ENCODE peak calls at places on chromosomes 6 and 20, in seven cellular contexts. D is tibial artery, W is H54, Y is amygdala, X is AG08396, A is endodermal cell, K is naive B cell. R is an unnamed sample.

GRCh38 chr6:71080793-71081192 is 123.9 kb upstream of the B3GAT2 start:
- DNase-seq in A (no peak), K (no peak), Y (no peak), W (no peak), X (peak), D (no peak), R (no peak)

GRCh38 chr6:131917763-131918649 is 33.2 kb downstream of the CCN2 start:
- DNase-seq in Y (no peak), K (no peak), X (no peak), A (peak), D (no peak), W (no peak), R (no peak)

GRCh38 chr6:23855497-23856116 is 270.4 kb upstream of the NRSN1 start:
- DNase-seq in W (no peak), A (no peak), X (no peak), D (no peak), Y (no peak), K (no peak), R (no peak)

GRCh38 chr20:36310215-36310981 is 4.3 kb downstream of the DLGAP4 start:
- DNase-seq in W (no peak), K (no peak), Y (no peak), D (no peak), A (peak), X (no peak), R (no peak)

GRCh38 chr6:129186988-129187387 is 304.1 kb downstream of the LAMA2 start:
- DNase-seq in A (no peak), K (no peak), X (peak), D (no peak), W (no peak), Y (no peak), R (no peak)

GRCh38 chr20:50482396-50482890 is 27.7 kb upstream of the PTPN1 start:
- DNase-seq in D (no peak), X (no peak), A (no peak), Y (no peak), W (no peak), K (no peak), R (no peak)

GRCh38 chr20:53946106-53946505 is 124.3 kb downstream of the BCAS1 start:
- DNase-seq in Y (no peak), D (no peak), X (no peak), K (no peak), A (no peak), W (no peak), R (no peak)

GRCh38 chr20:1707588-1708449 is 50.2 kb upstream of the SIRPG start:
- DNase-seq in D (no peak), A (no peak), X (no peak), Y (no peak), K (no peak), W (no peak), R (no peak)

GRCh38 chr20:41437836-41438235 is 71.2 kb upstream of the EMILIN3 start:
- DNase-seq in K (no peak), X (no peak), Y (no peak), A (no peak), D (no peak), W (no peak), R (no peak)